ENCODE peak calls at places on chromosome 15, in six cellular contexts. One of them, this sample, is unnamed.

GRCh38 chr15:36550650-36551049 is 28.8 kb upstream of the CDIN1 start:
- DNase-seq in IMR-90: no peak
- DNase-seq in SK-N-SH: no peak
- DNase-seq in stomach: no peak
- DNase-seq in heart left ventricle: no peak
- DNase-seq in lower lobe of right lung: no peak
- DNase-seq in this sample: no peak

GRCh38 chr15:65365229-65365628 is 12.6 kb downstream of the IGDCC3 start:
- DNase-seq in IMR-90: no peak
- DNase-seq in SK-N-SH: no peak
- DNase-seq in stomach: no peak
- DNase-seq in heart left ventricle: no peak
- DNase-seq in lower lobe of right lung: no peak
- DNase-seq in this sample: no peak

GRCh38 chr15:100276519-100276918 is 65.3 kb downstream of the ADAMTS17 start:
- DNase-seq in IMR-90: no peak
- DNase-seq in SK-N-SH: peak; percentile 64
- DNase-seq in stomach: no peak
- DNase-seq in heart left ventricle: no peak
- DNase-seq in lower lobe of right lung: no peak
- DNase-seq in this sample: no peak

GRCh38 chr15:101371519-101371918 is 76.5 kb upstream of the SNRPA1 start:
- DNase-seq in IMR-90: no peak
- DNase-seq in SK-N-SH: no peak
- DNase-seq in stomach: no peak
- DNase-seq in heart left ventricle: no peak
- DNase-seq in lower lobe of right lung: no peak
- DNase-seq in this sample: no peak

GRCh38 chr15:79811406-79812405 is 85.1 kb downstream of the MTHFS start:
- DNase-seq in IMR-90: peak; percentile 25
- DNase-seq in SK-N-SH: peak; percentile 71
- DNase-seq in stomach: peak; percentile 81
- DNase-seq in heart left ventricle: peak; percentile 79
- DNase-seq in lower lobe of right lung: peak; percentile 65
- DNase-seq in this sample: peak; percentile 93

GRCh38 chr15:101004986-101005747 is 86.0 kb downstream of the LRRK1 start:
- DNase-seq in IMR-90: no peak
- DNase-seq in SK-N-SH: no peak
- DNase-seq in stomach: no peak
- DNase-seq in heart left ventricle: no peak
- DNase-seq in lower lobe of right lung: no peak
- DNase-seq in this sample: no peak

GRCh38 chr15:41777421-41777973 is 3.2 kb downstream of the MAPKBP1 start:
- DNase-seq in IMR-90: peak; percentile 65
- DNase-seq in SK-N-SH: no peak
- DNase-seq in stomach: no peak
- DNase-seq in heart left ventricle: no peak
- DNase-seq in lower lobe of right lung: no peak
- DNase-seq in this sample: peak; percentile 64

GRCh38 chr15:60708684-60709083 is 229.7 kb upstream of the ICE2 start:
- DNase-seq in IMR-90: peak; percentile 99
- DNase-seq in SK-N-SH: no peak
- DNase-seq in stomach: no peak
- DNase-seq in heart left ventricle: no peak
- DNase-seq in lower lobe of right lung: no peak
- DNase-seq in this sample: no peak

GRCh38 chr15:90145761-90146160 is 43.5 kb upstream of the IDH2 start:
- DNase-seq in IMR-90: no peak
- DNase-seq in SK-N-SH: no peak
- DNase-seq in stomach: no peak
- DNase-seq in heart left ventricle: no peak
- DNase-seq in lower lobe of right lung: no peak
- DNase-seq in this sample: no peak
- H3K4me1 ChIP-seq in IMR-90: peaks cover 10% of the 10 kb centered on the region
- H3K4me1 ChIP-seq in SK-N-SH: no peaks in the 10 kb centered on the region
- H3K4me1 ChIP-seq in stomach: peaks cover 23% of the 10 kb centered on the region
- H3K4me1 ChIP-seq in heart left ventricle: no peaks in the 10 kb centered on the region
- H3K4me1 ChIP-seq in lower lobe of right lung: no peaks in the 10 kb centered on the region
- H3K4me1 ChIP-seq in this sample: peaks cover 21% of the 10 kb centered on the region

GRCh38 chr15:87033056-87033455 is 953.4 kb downstream of the AGBL1 start:
- DNase-seq in IMR-90: no peak
- DNase-seq in SK-N-SH: no peak
- DNase-seq in stomach: no peak
- DNase-seq in heart left ventricle: no peak
- DNase-seq in lower lobe of right lung: no peak
- DNase-seq in this sample: no peak
- TF ChIP-seq CTCF in IMR-90: peak; percentile 2
- TF ChIP-seq CTCF in SK-N-SH: peak; percentile 54
- TF ChIP-seq CTCF in stomach: no peak
- TF ChIP-seq CTCF in heart left ventricle: no peak
- TF ChIP-seq CTCF in lower lobe of right lung: no peak
- TF ChIP-seq CTCF in this sample: no peak

GRCh38 chr15:84696757-84697156 is 19.2 kb downstream of the SEC11A start:
- DNase-seq in IMR-90: no peak
- DNase-seq in SK-N-SH: no peak
- DNase-seq in stomach: no peak
- DNase-seq in heart left ventricle: no peak
- DNase-seq in lower lobe of right lung: no peak
- DNase-seq in this sample: no peak
- H3K4me1 ChIP-seq in IMR-90: no peaks in the 10 kb centered on the region
- H3K4me1 ChIP-seq in SK-N-SH: no peaks in the 10 kb centered on the region
- H3K4me1 ChIP-seq in stomach: peaks cover 42% of the 10 kb centered on the region
- H3K4me1 ChIP-seq in heart left ventricle: no peaks in the 10 kb centered on the region
- H3K4me1 ChIP-seq in lower lobe of right lung: peaks cover 20% of the 10 kb centered on the region
- H3K4me1 ChIP-seq in this sample: no peaks in the 10 kb centered on the region

GRCh38 chr15:68517285-68517711 is 61.5 kb upstream of the CORO2B start:
- DNase-seq in IMR-90: no peak
- DNase-seq in SK-N-SH: no peak
- DNase-seq in stomach: no peak
- DNase-seq in heart left ventricle: peak; percentile 72
- DNase-seq in lower lobe of right lung: no peak
- DNase-seq in this sample: peak; percentile 58
- TF ChIP-seq CTCF in IMR-90: no peak
- TF ChIP-seq CTCF in SK-N-SH: no peak
- TF ChIP-seq CTCF in stomach: no peak
- TF ChIP-seq CTCF in heart left ventricle: peak; percentile 15
- TF ChIP-seq CTCF in lower lobe of right lung: no peak
- TF ChIP-seq CTCF in this sample: peak; percentile 45

GRCh38 chr15:31305375-31305774 is 21.3 kb upstream of the KLF13 start:
- DNase-seq in IMR-90: no peak
- DNase-seq in SK-N-SH: no peak
- DNase-seq in stomach: no peak
- DNase-seq in heart left ventricle: no peak
- DNase-seq in lower lobe of right lung: no peak
- DNase-seq in this sample: no peak
- H3K4me1 ChIP-seq in IMR-90: no peaks in the 10 kb centered on the region
- H3K4me1 ChIP-seq in SK-N-SH: no peaks in the 10 kb centered on the region
- H3K4me1 ChIP-seq in stomach: peaks cover 32% of the 10 kb centered on the region
- H3K4me1 ChIP-seq in heart left ventricle: peaks cover 59% of the 10 kb centered on the region
- H3K4me1 ChIP-seq in lower lobe of right lung: peaks cover 28% of the 10 kb centered on the region
- H3K4me1 ChIP-seq in this sample: peaks cover 8% of the 10 kb centered on the region

GRCh38 chr15:57743424-57743823 is 36.9 kb downstream of the POLR2M start:
- DNase-seq in IMR-90: no peak
- DNase-seq in SK-N-SH: no peak
- DNase-seq in stomach: no peak
- DNase-seq in heart left ventricle: no peak
- DNase-seq in lower lobe of right lung: no peak
- DNase-seq in this sample: no peak
- TF ChIP-seq CTCF in IMR-90: no peak
- TF ChIP-seq CTCF in SK-N-SH: peak; percentile 10
- TF ChIP-seq CTCF in stomach: no peak
- TF ChIP-seq CTCF in heart left ventricle: no peak
- TF ChIP-seq CTCF in lower lobe of right lung: no peak
- TF ChIP-seq CTCF in this sample: no peak

GRCh38 chr15:71275566-71276354 is 160.5 kb downstream of the THSD4 start:
- DNase-seq in IMR-90: no peak
- DNase-seq in SK-N-SH: no peak
- DNase-seq in stomach: no peak
- DNase-seq in heart left ventricle: no peak
- DNase-seq in lower lobe of right lung: no peak
- DNase-seq in this sample: no peak
- H3K4me1 ChIP-seq in IMR-90: peaks cover 44% of the 10 kb centered on the region
- H3K4me1 ChIP-seq in SK-N-SH: peaks cover 60% of the 10 kb centered on the region
- H3K4me1 ChIP-seq in stomach: peaks cover 38% of the 10 kb centered on the region
- H3K4me1 ChIP-seq in heart left ventricle: peaks cover 3% of the 10 kb centered on the region
- H3K4me1 ChIP-seq in lower lobe of right lung: peaks cover 15% of the 10 kb centered on the region
- H3K4me1 ChIP-seq in this sample: peaks cover 15% of the 10 kb centered on the region

DNA sequence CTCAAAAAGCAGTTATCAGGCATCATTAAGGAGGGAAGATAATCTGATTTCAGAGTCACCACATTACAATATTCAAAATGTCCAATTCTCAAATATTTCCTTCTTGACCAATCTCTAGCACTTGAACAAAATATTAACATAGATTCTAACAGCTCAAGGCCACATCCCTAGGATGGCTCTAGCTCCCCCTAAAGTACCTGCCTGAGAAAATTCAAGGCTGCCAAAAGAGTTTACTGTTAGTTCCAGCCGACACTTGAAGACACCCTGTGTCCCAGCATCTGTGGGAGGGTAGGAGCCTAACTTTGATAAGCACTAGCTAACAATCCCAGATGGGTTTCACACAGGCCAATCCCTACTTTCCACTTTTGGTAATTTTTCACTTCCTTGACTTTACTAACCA is 10.4 kb downstream of the NSMCE3 start:
- DNase-seq in IMR-90: no peak
- DNase-seq in SK-N-SH: no peak
- DNase-seq in stomach: no peak
- DNase-seq in heart left ventricle: no peak
- DNase-seq in lower lobe of right lung: no peak
- DNase-seq in this sample: no peak
- TF ChIP-seq CTCF in IMR-90: no peak
- TF ChIP-seq CTCF in SK-N-SH: no peak
- TF ChIP-seq CTCF in stomach: no peak
- TF ChIP-seq CTCF in heart left ventricle: no peak
- TF ChIP-seq CTCF in lower lobe of right lung: no peak
- TF ChIP-seq CTCF in this sample: no peak

DNA sequence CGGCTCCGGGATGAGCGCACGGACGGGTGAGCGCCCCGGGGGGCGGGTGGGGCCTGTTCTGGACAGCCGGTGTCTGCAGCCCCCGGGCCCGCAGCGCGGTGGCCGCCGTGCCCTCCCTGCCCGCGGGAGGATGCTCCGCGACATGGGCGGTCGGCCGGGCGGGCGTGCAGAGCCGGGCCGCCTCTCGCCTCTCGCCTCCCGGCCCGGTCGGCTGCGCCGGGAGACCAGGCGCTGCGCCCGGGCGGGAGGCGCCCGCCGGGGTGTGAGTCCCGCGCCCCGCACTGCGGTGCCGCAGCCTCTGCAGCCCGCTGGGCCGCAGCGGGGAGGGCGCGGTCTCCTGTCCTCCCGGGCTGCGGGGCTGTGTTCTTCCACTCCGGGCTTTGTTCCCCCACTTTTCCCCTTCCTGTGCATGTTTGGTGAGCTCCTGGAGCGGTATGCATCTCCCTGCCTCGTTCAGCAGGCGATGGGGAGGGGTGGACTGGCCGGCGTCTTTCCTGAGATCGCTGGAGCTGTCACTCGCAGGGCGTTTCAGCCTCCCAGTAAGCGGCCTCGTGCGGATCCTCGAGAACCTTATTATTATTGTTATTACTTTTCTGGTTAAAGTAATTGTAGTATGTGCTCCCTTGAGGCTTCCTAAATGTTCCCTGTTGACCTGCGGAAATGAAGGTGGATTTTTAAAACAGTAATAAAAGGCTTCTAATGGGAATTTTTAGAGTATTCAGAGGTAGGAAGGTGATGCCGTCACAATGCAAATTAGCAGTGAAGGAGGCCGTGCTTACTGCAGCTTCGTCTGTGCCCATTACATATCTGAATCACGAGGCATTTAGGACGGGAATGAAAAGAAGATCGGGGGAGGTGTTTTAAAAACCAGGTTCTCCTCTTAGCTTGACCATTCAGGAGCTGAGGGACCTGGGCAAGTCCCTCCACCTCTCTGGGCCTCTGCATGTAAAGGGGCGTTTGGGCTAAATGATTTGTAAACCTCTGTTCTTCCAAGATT is 588 bp downstream of the TMOD2 start:
- DNase-seq in IMR-90: peak; percentile 34
- DNase-seq in SK-N-SH: peak; percentile 34
- DNase-seq in stomach: peak; percentile 33
- DNase-seq in heart left ventricle: no peak
- DNase-seq in lower lobe of right lung: peak; percentile 60
- DNase-seq in this sample: peak; percentile 19
- H3K4me1 ChIP-seq in IMR-90: peaks cover 4% of the 10 kb centered on the region
- H3K4me1 ChIP-seq in SK-N-SH: peaks cover 4% of the 10 kb centered on the region
- H3K4me1 ChIP-seq in stomach: peaks cover 19% of the 10 kb centered on the region
- H3K4me1 ChIP-seq in heart left ventricle: no peaks in the 10 kb centered on the region
- H3K4me1 ChIP-seq in lower lobe of right lung: peaks cover 25% of the 10 kb centered on the region
- H3K4me1 ChIP-seq in this sample: peaks cover 10% of the 10 kb centered on the region

GRCh38 chr15:24901409-24901808 is 53.4 kb upstream of the SNRPN start:
- DNase-seq in IMR-90: no peak
- DNase-seq in SK-N-SH: no peak
- DNase-seq in stomach: no peak
- DNase-seq in heart left ventricle: no peak
- DNase-seq in lower lobe of right lung: no peak
- DNase-seq in this sample: no peak
- TF ChIP-seq CTCF in IMR-90: no peak
- TF ChIP-seq CTCF in SK-N-SH: no peak
- TF ChIP-seq CTCF in stomach: no peak
- TF ChIP-seq CTCF in heart left ventricle: no peak
- TF ChIP-seq CTCF in lower lobe of right lung: no peak
- TF ChIP-seq CTCF in this sample: no peak